ENCODE peak calls at places on chromosomes 12 and 14, in seven cellular contexts. M, H, D, O, E, X and R are unnamed samples.

GRCh38 chr12:44431647-44432352 is 444.3 kb downstream of the NELL2 start:
- DNase-seq in M (no peak), H (no peak), D (no peak), O (no peak), E (no peak), X (no peak), R (no peak)

GRCh38 chr14:88613552-88614010 is 50.7 kb downstream of the ZC3H14 start:
- DNase-seq in M (peak), H (no peak), D (no peak), O (no peak), E (no peak), X (no peak), R (no peak)

GRCh38 chr12:16939871-16940306 is 333.9 kb upstream of the LMO3 start:
- DNase-seq in M (peak), H (no peak), D (no peak), O (no peak), E (peak), X (no peak), R (peak)

GRCh38 chr12:85923767-85924331 is 49.8 kb downstream of the NTS start:
- DNase-seq in M (peak), H (no peak), D (no peak), O (no peak), E (no peak), X (peak), R (no peak)

GRCh38 chr12:44847888-44848770 is 28.0 kb downstream of the NELL2 start:
- DNase-seq in M (no peak), H (no peak), D (no peak), O (no peak), E (no peak), X (no peak), R (no peak)

GRCh38 chr14:89425931-89426330 is 8.9 kb upstream of the FOXN3 start:
- DNase-seq in M (peak), H (no peak), D (no peak), O (no peak), E (no peak), X (peak), R (no peak)

GRCh38 chr12:51997156-51997555 is 9.6 kb upstream of the TAMALIN start:
- DNase-seq in M (no peak), H (no peak), D (no peak), O (no peak), E (no peak), X (no peak), R (no peak)

GRCh38 chr14:91870001-91870400 is 2.7 kb upstream of the TC2N start:
- DNase-seq in M (no peak), H (no peak), D (no peak), O (no peak), E (no peak), X (no peak), R (peak)

GRCh38 chr12:24072302-24072701 is 122.8 kb upstream of the SOX5 start:
- DNase-seq in M (no peak), H (no peak), D (no peak), O (no peak), E (no peak), X (no peak), R (no peak)

GRCh38 chr12:85273411-85274075 is 6.5 kb upstream of the ALX1 start:
- DNase-seq in M (no peak), H (no peak), D (no peak), O (no peak), E (peak), X (no peak), R (no peak)

GRCh38 chr12:71552728-71553501 is 110.7 kb downstream of the ZFC3H1 start:
- DNase-seq in M (no peak), H (no peak), D (no peak), O (no peak), E (no peak), X (no peak), R (no peak)

GRCh38 chr12:32025906-32026305 is 66.7 kb downstream of the RESF1 start:
- DNase-seq in M (no peak), H (no peak), D (no peak), O (no peak), E (no peak), X (no peak), R (no peak)

GRCh38 chr14:52048132-52048531 is 20.7 kb downstream of the NID2 start:
- DNase-seq in M (no peak), H (no peak), D (no peak), O (no peak), E (no peak), X (no peak), R (no peak)

GRCh38 chr12:56237552-56237951 is 7.7 kb downstream of the SLC39A5 start:
- DNase-seq in M (no peak), H (no peak), D (no peak), O (no peak), E (no peak), X (no peak), R (no peak)

GRCh38 chr12:71161575-71161974 is 3.8 kb upstream of the TSPAN8 start:
- DNase-seq in M (no peak), H (no peak), D (no peak), O (no peak), E (no peak), X (no peak), R (no peak)

GRCh38 chr12:75479963-75480461 is 543 bp upstream of the GLIPR1 start:
- DNase-seq in M (peak), H (no peak), D (no peak), O (no peak), E (no peak), X (peak), R (no peak)

GRCh38 chr12:28543021-28543890 is 353.0 kb downstream of the CCDC91 start:
- DNase-seq in M (no peak), H (no peak), D (no peak), O (no peak), E (no peak), X (no peak), R (no peak)

GRCh38 chr12:118061011-118061875 is at the start of gene WSB2:
- DNase-seq in M (peak), H (peak), D (peak), O (peak), E (peak), X (peak), R (no peak)